ENCODE peak calls at places on chromosomes 2 and 18, in five cellular contexts. F is activated CD8-positive, alpha-beta T cell treated with anti-CD3 and anti-CD28 coated beads for 36 hours; T is spleen; C is GM10248; Y is fibroblast of lung. X is an unnamed sample.

GRCh38 chr2:175540421-175540820 is 358.9 kb upstream of the ATP5MC3 start:
- DNase-seq in F (no peak), T (no peak), C (no peak), Y (no peak), X (no peak)

GRCh38 chr2:23127465-23127864 is 257.5 kb upstream of the KLHL29 start:
- DNase-seq in F (no peak), T (no peak), C (no peak), Y (no peak), X (no peak)

GRCh38 chr2:230909841-230910545 is 15.0 kb downstream of the GPR55 start:
- DNase-seq in F (no peak), T (peak), C (no peak), Y (no peak), X (no peak)

GRCh38 chr2:142742301-142743214 is 134.9 kb upstream of the KYNU start:
- DNase-seq in F (no peak), T (no peak), C (peak), Y (peak), X (no peak)

GRCh38 chr18:28824183-28824574 is 647.2 kb upstream of the CDH2 start:
- DNase-seq in F (no peak), T (no peak), C (no peak), Y (no peak), X (no peak)

GRCh38 chr2:11288431-11288830 is 56.0 kb downstream of the ROCK2 start:
- DNase-seq in F (no peak), T (no peak), C (no peak), Y (no peak), X (no peak)

GRCh38 chr2:60560734-60561649 is 7.5 kb upstream of the BCL11A start:
- DNase-seq in F (peak), T (no peak), C (peak), Y (peak), X (no peak)

GRCh38 chr2:9573013-9573708 is 17.5 kb upstream of the ADAM17 start:
- DNase-seq in F (no peak), T (no peak), C (no peak), Y (peak), X (no peak)

GRCh38 chr2:237061356-237061755 is 24.3 kb upstream of the COPS8 start:
- DNase-seq in F (no peak), T (no peak), C (no peak), Y (no peak), X (no peak)

GRCh38 chr18:45780568-45780967 is 44.9 kb upstream of the SIGLEC15 start:
- DNase-seq in F (no peak), T (no peak), C (no peak), Y (no peak), X (no peak)

GRCh38 chr2:208320686-208321085 is 54.6 kb downstream of the PIKFYVE start:
- DNase-seq in F (no peak), T (peak), C (peak), Y (peak), X (no peak)

GRCh38 chr2:172740871-172741270 is 5.2 kb downstream of the RAPGEF4 start:
- DNase-seq in F (no peak), T (no peak), C (no peak), Y (no peak), X (no peak)

GRCh38 chr2:61763605-61764034 is 90.2 kb downstream of the FAM161A start:
- DNase-seq in F (no peak), T (peak), C (no peak), Y (peak), X (no peak)

DNA sequence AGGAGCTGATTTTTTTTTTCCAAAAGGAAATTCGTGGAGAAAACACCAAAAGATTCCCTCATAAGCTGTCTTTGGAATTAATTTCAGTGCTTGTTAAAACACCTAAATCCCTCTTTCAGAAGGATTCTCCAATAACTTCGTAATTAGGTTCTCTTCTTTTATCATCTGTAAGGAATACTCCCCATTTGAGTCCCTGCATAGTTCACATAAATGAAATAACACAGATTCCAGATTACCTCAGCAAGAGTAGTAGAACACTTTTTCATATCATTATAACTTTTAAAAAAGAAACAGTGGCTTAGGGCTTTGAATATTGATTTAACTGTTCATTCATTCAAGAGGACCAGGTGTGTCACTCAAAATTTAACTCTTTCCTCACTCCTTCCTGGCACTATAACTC is 55.5 kb downstream of the ARHGAP28 start:
- DNase-seq in F (no peak), T (no peak), C (no peak), Y (peak), X (no peak)
- TF ChIP-seq CTCF in F (no peak), T (no peak), C (no peak), Y (no peak), X (no peak)

DNA sequence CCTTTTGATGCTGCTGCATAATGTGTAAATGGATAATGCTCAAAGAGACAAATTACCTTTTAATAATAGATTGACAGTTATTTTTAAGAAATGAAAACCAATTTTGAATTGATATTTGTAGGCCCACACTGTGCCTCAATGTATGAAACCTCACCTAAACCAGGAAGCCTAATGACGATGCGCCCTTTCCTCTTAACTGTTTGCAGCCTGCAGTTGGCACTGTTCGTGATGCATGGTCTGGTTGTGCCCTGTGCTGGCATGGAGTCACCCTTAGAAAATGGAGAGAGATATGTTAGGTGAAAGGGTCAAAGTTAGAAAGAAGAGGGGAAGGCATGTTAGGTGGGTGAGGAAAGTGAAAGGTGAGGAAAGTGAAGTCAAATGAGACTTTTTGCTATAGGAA is 390.2 kb downstream of the PTPRM start:
- DNase-seq in F (no peak), T (no peak), C (no peak), Y (no peak), X (no peak)
- TF ChIP-seq CTCF in F (no peak), T (no peak), C (no peak), Y (no peak), X (no peak)

GRCh38 chr2:75466708-75467311 is 93.9 kb downstream of the EVA1A start:
- DNase-seq in F (peak), T (no peak), C (peak), Y (peak), X (no peak)
- TF ChIP-seq CTCF in F (peak), T (peak), C (peak), Y (peak), X (no peak)

GRCh38 chr2:216665717-216666116 is 29.6 kb downstream of the IGFBP5 start:
- DNase-seq in F (no peak), T (no peak), C (no peak), Y (no peak), X (no peak)

GRCh38 chr2:216663106-216663505 is 29.9 kb downstream of the IGFBP2 start:
- DNase-seq in F (no peak), T (no peak), C (no peak), Y (no peak), X (no peak)

GRCh38 chr2:216665240-216665639 is 30.1 kb downstream of the IGFBP5 start:
- DNase-seq in F (no peak), T (no peak), C (no peak), Y (peak), X (no peak)

GRCh38 chr2:216663846-216664245 is 30.6 kb downstream of the IGFBP2 start:
- DNase-seq in F (no peak), T (no peak), C (no peak), Y (no peak), X (no peak)

GRCh38 chr2:216664593-216665034 is 30.7 kb downstream of the IGFBP5 start:
- DNase-seq in F (peak), T (no peak), C (no peak), Y (peak), X (no peak)
- TF ChIP-seq CTCF in F (no peak), T (no peak), C (peak), Y (peak), X (no peak)

GRCh38 chr2:51597086-51597485 is 565.2 kb upstream of the NRXN1 start:
- DNase-seq in F (no peak), T (no peak), C (no peak), Y (no peak), X (no peak)
- TF ChIP-seq CTCF in F (no peak), T (no peak), C (no peak), Y (no peak), X (no peak)

GRCh38 chr2:710867-711266 is 33.7 kb upstream of the TMEM18 start:
- DNase-seq in F (no peak), T (no peak), C (no peak), Y (no peak), X (no peak)

GRCh38 chr2:708667-709066 is 31.5 kb upstream of the TMEM18 start:
- DNase-seq in F (no peak), T (no peak), C (no peak), Y (no peak), X (no peak)

GRCh38 chr2:705971-706511 is 28.8 kb upstream of the TMEM18 start:
- DNase-seq in F (peak), T (no peak), C (peak), Y (no peak), X (no peak)

GRCh38 chr2:714005-714741 is 37.0 kb upstream of the TMEM18 start:
- DNase-seq in F (peak), T (no peak), C (peak), Y (peak), X (no peak)

DNA sequence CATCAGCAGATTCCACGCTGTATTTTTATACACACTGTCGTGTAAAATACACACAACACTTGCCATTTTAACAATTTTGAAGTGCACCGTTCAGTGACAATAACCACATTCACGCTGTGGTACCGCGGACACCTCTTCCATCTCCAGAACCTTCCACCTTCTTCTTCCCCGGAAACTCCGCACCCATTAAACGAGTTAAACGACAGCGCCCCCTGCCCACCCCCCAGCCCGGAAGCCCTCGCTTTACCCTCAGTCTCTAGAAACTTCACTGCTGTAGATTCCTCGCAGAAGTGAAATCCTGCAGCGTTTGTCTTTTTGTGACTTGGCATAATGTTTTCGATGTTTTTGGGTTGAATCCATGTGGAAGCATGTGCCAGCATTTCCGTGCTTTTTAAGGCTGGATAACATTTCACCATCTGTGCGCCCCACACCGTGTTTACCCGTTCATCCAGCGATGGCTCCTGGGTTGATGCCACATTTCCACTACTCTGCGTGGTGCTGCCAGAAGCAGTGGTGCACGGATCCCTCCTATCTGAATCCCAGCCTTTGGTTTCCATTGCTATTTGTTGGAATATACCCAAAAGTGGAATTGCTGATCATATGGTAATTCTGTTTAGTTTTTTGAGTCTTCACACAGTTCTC is 32.1 kb upstream of the TMEM18 start:
- DNase-seq in F (no peak), T (no peak), C (no peak), Y (no peak), X (no peak)
- TF ChIP-seq CTCF in F (no peak), T (no peak), C (no peak), Y (no peak), X (no peak)

GRCh38 chr18:8762968-8763367 is 57.6 kb downstream of the MTCL1 start:
- DNase-seq in F (no peak), T (no peak), C (no peak), Y (no peak), X (no peak)

GRCh38 chr18:8763611-8764010 is 58.3 kb downstream of the MTCL1 start:
- DNase-seq in F (no peak), T (no peak), C (no peak), Y (peak), X (no peak)

GRCh38 chr18:8767356-8767755 is 62.0 kb downstream of the MTCL1 start:
- DNase-seq in F (no peak), T (no peak), C (no peak), Y (no peak), X (no peak)

GRCh38 chr18:8766576-8767253 is 61.4 kb downstream of the MTCL1 start:
- DNase-seq in F (no peak), T (no peak), C (no peak), Y (no peak), X (no peak)

GRCh38 chr18:8765692-8766463 is 60.5 kb downstream of the MTCL1 start:
- DNase-seq in F (no peak), T (no peak), C (no peak), Y (peak), X (no peak)
- TF ChIP-seq CTCF in F (no peak), T (no peak), C (no peak), Y (no peak), X (no peak)

DNA sequence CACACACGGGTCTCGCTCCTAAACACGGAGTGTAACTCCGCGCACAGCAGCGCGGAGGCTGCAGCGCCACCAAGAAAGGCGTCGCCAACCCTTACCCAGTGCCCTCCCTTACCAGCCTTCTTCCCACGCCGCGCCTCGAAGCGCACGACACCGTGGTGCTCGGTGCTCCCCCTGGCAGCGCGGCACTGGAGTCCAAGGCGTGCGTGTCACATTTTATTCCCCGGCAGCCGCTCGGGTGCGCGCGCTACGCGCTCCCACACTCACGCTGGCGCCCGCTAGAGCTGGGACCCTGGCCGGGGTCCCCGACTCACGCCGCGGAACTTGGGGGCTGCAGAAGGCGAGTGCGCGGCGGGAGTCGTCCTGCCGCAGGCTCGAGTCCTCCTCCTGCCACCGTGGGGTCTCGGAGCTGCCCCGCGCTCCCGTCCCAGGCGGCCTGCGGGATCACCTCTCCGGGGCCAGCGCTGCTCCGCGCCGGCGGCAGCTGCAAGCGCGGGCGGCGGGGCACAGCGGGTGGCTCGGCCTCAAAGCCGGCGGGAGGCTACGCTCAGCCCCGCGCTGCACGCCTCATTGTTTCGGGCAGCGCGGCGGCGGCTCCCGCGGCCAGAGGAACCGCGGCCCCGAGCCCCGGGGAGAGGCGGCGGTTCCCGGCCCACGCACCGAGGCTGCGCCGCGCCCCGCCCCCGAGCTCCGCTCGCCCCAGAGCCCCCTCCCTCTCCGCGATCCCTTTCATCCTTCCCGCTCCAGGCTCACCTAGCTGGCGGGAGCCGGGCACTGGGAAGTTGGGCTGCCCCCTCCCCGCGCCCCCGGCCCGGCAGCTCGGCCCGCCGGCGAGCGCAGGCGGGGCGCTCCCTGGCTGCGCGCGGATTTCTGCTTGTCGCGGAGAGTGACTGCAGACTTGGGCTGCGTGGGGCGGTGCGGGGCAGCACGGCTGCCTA is at the start of gene ST6GAL2:
- DNase-seq in F (no peak), T (no peak), C (peak), Y (peak), X (no peak)
- TF ChIP-seq CTCF in F (no peak), T (no peak), C (no peak), Y (no peak), X (no peak)

GRCh38 chr2:177550264-177551200 is 158.0 kb downstream of the AGPS start:
- DNase-seq in F (no peak), T (no peak), C (no peak), Y (no peak), X (no peak)

GRCh38 chr2:177554365-177554764 is 161.8 kb downstream of the AGPS start:
- DNase-seq in F (no peak), T (no peak), C (no peak), Y (peak), X (no peak)

GRCh38 chr2:177553176-177553909 is 160.8 kb downstream of the AGPS start:
- DNase-seq in F (no peak), T (no peak), C (no peak), Y (peak), X (no peak)

GRCh38 chr2:177551989-177552413 is 159.4 kb downstream of the AGPS start:
- DNase-seq in F (no peak), T (no peak), C (no peak), Y (peak), X (no peak)

GRCh38 chr2:177552414-177553175 is 160.0 kb downstream of the AGPS start:
- DNase-seq in F (peak), T (peak), C (peak), Y (peak), X (peak)
- TF ChIP-seq CTCF in F (no peak), T (no peak), C (no peak), Y (no peak), X (no peak)

GRCh38 chr2:55314985-55315384 is 46.0 kb upstream of the MTIF2 start:
- DNase-seq in F (no peak), T (no peak), C (no peak), Y (no peak), X (no peak)

GRCh38 chr2:55309441-55309840 is 40.4 kb upstream of the MTIF2 start:
- DNase-seq in F (no peak), T (no peak), C (no peak), Y (peak), X (no peak)

GRCh38 chr2:55311444-55311870 is 42.4 kb upstream of the MTIF2 start:
- DNase-seq in F (peak), T (no peak), C (peak), Y (peak), X (no peak)
- TF ChIP-seq CTCF in F (peak), T (no peak), C (no peak), Y (peak), X (no peak)

X was measured in natural killer cell.